ENCODE peak calls at places on chromosomes 3 and 15, in five cellular contexts. One of them, this sample, is unnamed.
A peak's percentile ranks its signal among the peaks of the same experiment; 100 is the strongest.

GRCh38 chr3:45330500-45331295 is 57.7 kb upstream of the LARS2 start:
- DNase-seq in T-helper 2 cell: no peak
- DNase-seq in stimulated activated naive CD4-positive, alpha-beta T cell: no peak
- DNase-seq in uterus: no peak
- DNase-seq in sciatic nerve: no peak
- DNase-seq in this sample: peak; percentile 5

GRCh38 chr15:52191207-52191606 is at the start of gene GNB5:
- DNase-seq in stimulated activated naive CD4-positive, alpha-beta T cell: no peak
- DNase-seq in uterus: no peak
- DNase-seq in T-helper 2 cell: no peak
- DNase-seq in sciatic nerve: no peak
- DNase-seq in this sample: no peak

GRCh38 chr3:47399016-47399415 is 18.2 kb downstream of the PTPN23 start:
- DNase-seq in sciatic nerve: no peak
- DNase-seq in T-helper 2 cell: no peak
- DNase-seq in uterus: no peak
- DNase-seq in stimulated activated naive CD4-positive, alpha-beta T cell: no peak
- DNase-seq in this sample: no peak

GRCh38 chr15:67064607-67065530 is 533 bp upstream of the SMAD3 start:
- DNase-seq in T-helper 2 cell: no peak
- DNase-seq in uterus: no peak
- DNase-seq in stimulated activated naive CD4-positive, alpha-beta T cell: no peak
- DNase-seq in sciatic nerve: peak; percentile 83
- DNase-seq in this sample: no peak

GRCh38 chr3:30667250-30667585 is 60.8 kb downstream of the TGFBR2 start:
- DNase-seq in sciatic nerve: no peak
- DNase-seq in stimulated activated naive CD4-positive, alpha-beta T cell: peak; percentile 25
- DNase-seq in T-helper 2 cell: peak; percentile 15
- DNase-seq in uterus: no peak
- DNase-seq in this sample: peak; percentile 48

GRCh38 chr15:31216210-31216911 is 110.3 kb upstream of the KLF13 start:
- DNase-seq in T-helper 2 cell: peak; percentile 15
- DNase-seq in uterus: peak; percentile 84
- DNase-seq in sciatic nerve: peak; percentile 92
- DNase-seq in stimulated activated naive CD4-positive, alpha-beta T cell: no peak
- DNase-seq in this sample: peak; percentile 18

GRCh38 chr3:47007001-47007400 is 27.5 kb downstream of the NBEAL2 start:
- DNase-seq in stimulated activated naive CD4-positive, alpha-beta T cell: no peak
- DNase-seq in T-helper 2 cell: no peak
- DNase-seq in uterus: no peak
- DNase-seq in sciatic nerve: peak; percentile 52
- DNase-seq in this sample: no peak

GRCh38 chr15:69523010-69524001 is 70.7 kb downstream of the RPLP1 start:
- DNase-seq in sciatic nerve: peak; percentile 94
- DNase-seq in T-helper 2 cell: no peak
- DNase-seq in uterus: peak; percentile 66
- DNase-seq in stimulated activated naive CD4-positive, alpha-beta T cell: peak; percentile 15
- DNase-seq in this sample: peak; percentile 52

GRCh38 chr3:114571363-114571762 is 277.5 kb downstream of the TIGIT start:
- DNase-seq in stimulated activated naive CD4-positive, alpha-beta T cell: no peak
- DNase-seq in uterus: no peak
- DNase-seq in sciatic nerve: no peak
- DNase-seq in T-helper 2 cell: no peak
- DNase-seq in this sample: no peak

GRCh38 chr3:194673761-194674160 is 1.8 kb upstream of the LSG1 start:
- DNase-seq in uterus: no peak
- DNase-seq in stimulated activated naive CD4-positive, alpha-beta T cell: no peak
- DNase-seq in T-helper 2 cell: no peak
- DNase-seq in sciatic nerve: no peak
- DNase-seq in this sample: no peak

GRCh38 chr3:31009881-31010280 is 115.4 kb upstream of the GADL1 start:
- DNase-seq in sciatic nerve: no peak
- DNase-seq in uterus: no peak
- DNase-seq in T-helper 2 cell: no peak
- DNase-seq in stimulated activated naive CD4-positive, alpha-beta T cell: no peak
- DNase-seq in this sample: no peak

GRCh38 chr15:76994001-76994400 is 925 bp upstream of the PSTPIP1 start:
- DNase-seq in T-helper 2 cell: peak; percentile 58
- DNase-seq in uterus: no peak
- DNase-seq in stimulated activated naive CD4-positive, alpha-beta T cell: no peak
- DNase-seq in sciatic nerve: peak; percentile 60
- DNase-seq in this sample: peak; percentile 64

GRCh38 chr3:140050977-140051957 is 116.3 kb downstream of the CLSTN2 start:
- DNase-seq in stimulated activated naive CD4-positive, alpha-beta T cell: no peak
- DNase-seq in T-helper 2 cell: no peak
- DNase-seq in sciatic nerve: no peak
- DNase-seq in uterus: no peak
- DNase-seq in this sample: no peak

GRCh38 chr3:61381745-61382392 is 130.6 kb upstream of the FHIT start:
- DNase-seq in T-helper 2 cell: no peak
- DNase-seq in stimulated activated naive CD4-positive, alpha-beta T cell: no peak
- DNase-seq in uterus: no peak
- DNase-seq in sciatic nerve: no peak
- DNase-seq in this sample: no peak

GRCh38 chr3:141942006-141942405 is 65.6 kb downstream of the ATP1B3 start:
- DNase-seq in T-helper 2 cell: no peak
- DNase-seq in uterus: no peak
- DNase-seq in stimulated activated naive CD4-positive, alpha-beta T cell: no peak
- DNase-seq in sciatic nerve: no peak
- DNase-seq in this sample: no peak

GRCh38 chr3:68919000-68919399 is 13.3 kb downstream of the TAFA4 start:
- DNase-seq in uterus: no peak
- DNase-seq in sciatic nerve: no peak
- DNase-seq in T-helper 2 cell: no peak
- DNase-seq in stimulated activated naive CD4-positive, alpha-beta T cell: no peak
- DNase-seq in this sample: no peak

GRCh38 chr3:134613006-134613520 is 37.8 kb downstream of the KY start:
- DNase-seq in uterus: no peak
- DNase-seq in T-helper 2 cell: no peak
- DNase-seq in stimulated activated naive CD4-positive, alpha-beta T cell: no peak
- DNase-seq in sciatic nerve: no peak
- DNase-seq in this sample: no peak

GRCh38 chr3:123781138-123781537 is 103.0 kb downstream of the MYLK start:
- DNase-seq in T-helper 2 cell: no peak
- DNase-seq in sciatic nerve: no peak
- DNase-seq in uterus: no peak
- DNase-seq in stimulated activated naive CD4-positive, alpha-beta T cell: no peak
- DNase-seq in this sample: no peak

GRCh38 chr3:188779537-188779936 is 392.2 kb upstream of the TPRG1 start:
- DNase-seq in T-helper 2 cell: no peak
- DNase-seq in uterus: no peak
- DNase-seq in sciatic nerve: no peak
- DNase-seq in stimulated activated naive CD4-positive, alpha-beta T cell: no peak
- DNase-seq in this sample: no peak

GRCh38 chr3:171838218-171838720 is 4.9 kb upstream of the TMEM212 start:
- DNase-seq in uterus: peak; percentile 57
- DNase-seq in stimulated activated naive CD4-positive, alpha-beta T cell: no peak
- DNase-seq in T-helper 2 cell: no peak
- DNase-seq in sciatic nerve: peak; percentile 73
- DNase-seq in this sample: no peak

GRCh38 chr15:72474466-72474911 is 359 bp downstream of the ARIH1 start:
- DNase-seq in uterus: no peak
- DNase-seq in T-helper 2 cell: no peak
- DNase-seq in sciatic nerve: peak; percentile 68
- DNase-seq in stimulated activated naive CD4-positive, alpha-beta T cell: peak; percentile 37
- DNase-seq in this sample: no peak

GRCh38 chr3:11431319-11431718 is 159.1 kb downstream of the ATG7 start:
- DNase-seq in sciatic nerve: no peak
- DNase-seq in uterus: no peak
- DNase-seq in T-helper 2 cell: no peak
- DNase-seq in stimulated activated naive CD4-positive, alpha-beta T cell: no peak
- DNase-seq in this sample: no peak

GRCh38 chr3:153756816-153757215 is 364.4 kb upstream of the ARHGEF26 start:
- DNase-seq in T-helper 2 cell: no peak
- DNase-seq in sciatic nerve: no peak
- DNase-seq in stimulated activated naive CD4-positive, alpha-beta T cell: no peak
- DNase-seq in uterus: no peak
- DNase-seq in this sample: no peak

GRCh38 chr3:184037816-184038215 is 6.3 kb downstream of the HTR3D start:
- DNase-seq in uterus: no peak
- DNase-seq in T-helper 2 cell: no peak
- DNase-seq in sciatic nerve: no peak
- DNase-seq in stimulated activated naive CD4-positive, alpha-beta T cell: no peak
- DNase-seq in this sample: no peak

GRCh38 chr3:156495816-156496215 is 59.1 kb downstream of the SSR3 start:
- DNase-seq in T-helper 2 cell: no peak
- DNase-seq in sciatic nerve: no peak
- DNase-seq in stimulated activated naive CD4-positive, alpha-beta T cell: no peak
- DNase-seq in uterus: no peak
- DNase-seq in this sample: no peak

GRCh38 chr3:123089611-123090301 is 22.9 kb downstream of the PDIA5 start:
- DNase-seq in stimulated activated naive CD4-positive, alpha-beta T cell: no peak
- DNase-seq in T-helper 2 cell: no peak
- DNase-seq in sciatic nerve: no peak
- DNase-seq in uterus: no peak
- DNase-seq in this sample: no peak

GRCh38 chr3:129651316-129652202 is 45.1 kb upstream of the PLXND1 start:
- DNase-seq in uterus: no peak
- DNase-seq in T-helper 2 cell: no peak
- DNase-seq in sciatic nerve: no peak
- DNase-seq in stimulated activated naive CD4-positive, alpha-beta T cell: no peak
- DNase-seq in this sample: no peak

GRCh38 chr3:16912400-16913263 is 27.9 kb downstream of the PLCL2 start:
- DNase-seq in sciatic nerve: no peak
- DNase-seq in uterus: no peak
- DNase-seq in stimulated activated naive CD4-positive, alpha-beta T cell: no peak
- DNase-seq in T-helper 2 cell: no peak
- DNase-seq in this sample: no peak

GRCh38 chr3:112519424-112520001 is 20.2 kb upstream of the BTLA start:
- DNase-seq in stimulated activated naive CD4-positive, alpha-beta T cell: peak; percentile 9
- DNase-seq in sciatic nerve: no peak
- DNase-seq in T-helper 2 cell: peak; percentile 24
- DNase-seq in uterus: no peak
- DNase-seq in this sample: peak; percentile 68

GRCh38 chr3:53921296-53921695 is 29.6 kb upstream of the SELENOK start:
- DNase-seq in sciatic nerve: no peak
- DNase-seq in T-helper 2 cell: no peak
- DNase-seq in stimulated activated naive CD4-positive, alpha-beta T cell: no peak
- DNase-seq in uterus: no peak
- DNase-seq in this sample: no peak

GRCh38 chr3:36484386-36484785 is 104.1 kb downstream of the STAC start:
- DNase-seq in sciatic nerve: no peak
- DNase-seq in stimulated activated naive CD4-positive, alpha-beta T cell: no peak
- DNase-seq in T-helper 2 cell: no peak
- DNase-seq in uterus: no peak
- DNase-seq in this sample: no peak

GRCh38 chr15:69561071-69561784 is 108.6 kb downstream of the RPLP1 start:
- DNase-seq in stimulated activated naive CD4-positive, alpha-beta T cell: no peak
- DNase-seq in sciatic nerve: no peak
- DNase-seq in uterus: no peak
- DNase-seq in T-helper 2 cell: no peak
- DNase-seq in this sample: no peak

GRCh38 chr3:143311096-143311495 is 191.5 kb downstream of the CHST2 start:
- DNase-seq in uterus: no peak
- DNase-seq in sciatic nerve: no peak
- DNase-seq in T-helper 2 cell: no peak
- DNase-seq in stimulated activated naive CD4-positive, alpha-beta T cell: no peak
- DNase-seq in this sample: no peak

GRCh38 chr3:36494461-36495109 is 114.3 kb downstream of the STAC start:
- DNase-seq in T-helper 2 cell: no peak
- DNase-seq in uterus: no peak
- DNase-seq in sciatic nerve: no peak
- DNase-seq in stimulated activated naive CD4-positive, alpha-beta T cell: no peak
- DNase-seq in this sample: no peak

This sample was measured in naive thymus-derived CD8-positive, alpha-beta T cell.